ENCODE peak calls at places on chromosomes 5 and 9, in seven cellular contexts. K is endodermal cell; V is mesendoderm; X is CD4-positive, alpha-beta memory T cell; D is IMR-90; W is CD8-positive, alpha-beta T cell; R is tibial artery. F is an unnamed sample.

GRCh38 chr9:135075234-135076142 is 12.0 kb upstream of the OLFM1 start:
- DNase-seq in K (peak; percentile 86), V (peak; percentile 56), X (no peak), D (no peak), W (no peak), R (peak; percentile 59), F (no peak)

GRCh38 chr5:93311825-93312224 is 269.2 kb downstream of the NR2F1-AS1 start:
- DNase-seq in K (no peak), V (no peak), X (no peak), D (no peak), W (no peak), R (no peak), F (no peak)

GRCh38 chr5:5335115-5335514 is 87.4 kb upstream of the ICE1 start:
- DNase-seq in K (no peak), V (no peak), X (no peak), D (no peak), W (no peak), R (no peak), F (no peak)

GRCh38 chr5:154972476-154973080 is 31.7 kb downstream of the MRPL22 start:
- DNase-seq in K (peak; percentile 80), V (peak; percentile 45), X (no peak), D (peak; percentile 53), W (no peak), R (no peak), F (no peak)

GRCh38 chr5:135193213-135194125 is 159.4 kb upstream of the PITX1 start:
- DNase-seq in K (no peak), V (peak; percentile 9), X (no peak), D (peak; percentile 89), W (no peak), R (no peak), F (no peak)

GRCh38 chr5:179733764-179734126 is 1.1 kb downstream of the MAML1 start:
- DNase-seq in K (no peak), V (no peak), X (no peak), D (no peak), W (no peak), R (no peak), F (no peak)

GRCh38 chr9:132857031-132857430 is 21.1 kb downstream of the AK8 start:
- DNase-seq in K (no peak), V (no peak), X (no peak), D (peak; percentile 72), W (no peak), R (peak; percentile 86), F (no peak)

GRCh38 chr5:109961755-109962154 is 272.0 kb downstream of the MAN2A1 start:
- DNase-seq in K (no peak), V (no peak), X (no peak), D (no peak), W (no peak), R (no peak), F (no peak)

GRCh38 chr9:134268308-134268724 is 57.9 kb upstream of the RXRA start:
- DNase-seq in K (no peak), V (no peak), X (no peak), D (peak; percentile 16), W (no peak), R (no peak), F (no peak)

GRCh38 chr5:132853790-132854189 is 12.5 kb downstream of the GDF9 start:
- DNase-seq in K (no peak), V (no peak), X (no peak), D (no peak), W (no peak), R (no peak), F (no peak)

GRCh38 chr5:170095687-170096086 is 10.0 kb upstream of the FOXI1 start:
- DNase-seq in K (no peak), V (no peak), X (no peak), D (no peak), W (no peak), R (no peak), F (no peak)

GRCh38 chr9:128190516-128191405 is 611 bp downstream of the CIZ1 start:
- DNase-seq in K (no peak), V (no peak), X (no peak), D (no peak), W (peak; percentile 27), R (peak; percentile 35), F (peak; percentile 47)

GRCh38 chr5:17185776-17186175 is 31.7 kb upstream of the BASP1 start:
- DNase-seq in K (no peak), V (no peak), X (no peak), D (peak; percentile 98), W (no peak), R (peak; percentile 85), F (no peak)

GRCh38 chr9:131027048-131027871 is 18.3 kb downstream of the LAMC3 start:
- DNase-seq in K (peak; percentile 35), V (no peak), X (no peak), D (no peak), W (no peak), R (no peak), F (no peak)

GRCh38 chr9:130239363-130239695 is 26.2 kb upstream of the HMCN2 start:
- DNase-seq in K (no peak), V (no peak), X (no peak), D (no peak), W (no peak), R (no peak), F (no peak)

GRCh38 chr9:111943746-111944145 is 47.1 kb downstream of the UGCG start:
- DNase-seq in K (no peak), V (no peak), X (no peak), D (no peak), W (no peak), R (no peak), F (no peak)

GRCh38 chr9:111943200-111943599 is 46.6 kb downstream of the UGCG start:
- DNase-seq in K (no peak), V (no peak), X (no peak), D (no peak), W (no peak), R (no peak), F (no peak)

GRCh38 chr9:111944467-111944866 is 47.9 kb downstream of the UGCG start:
- DNase-seq in K (no peak), V (no peak), X (no peak), D (peak; percentile 74), W (no peak), R (no peak), F (no peak)

GRCh38 chr9:111948958-111949357 is 52.3 kb downstream of the UGCG start:
- DNase-seq in K (no peak), V (no peak), X (no peak), D (peak; percentile 65), W (no peak), R (no peak), F (no peak)

GRCh38 chr9:111945216-111945615 is 48.6 kb downstream of the UGCG start:
- DNase-seq in K (no peak), V (no peak), X (no peak), D (peak; percentile 83), W (no peak), R (no peak), F (peak; percentile 48)
- H3K27ac ChIP-seq in K (no peak overlapping the region), V (no peak overlapping the region), X (no peak overlapping the region), D (no peak overlapping the region), W (no peak overlapping the region), R (no peak overlapping the region), F (no peak overlapping the region)

GRCh38 chr5:177335701-177336065 is 15.8 kb downstream of the LMAN2 start:
- DNase-seq in K (no peak), V (no peak), X (no peak), D (no peak), W (no peak), R (no peak), F (no peak)
- H3K27ac ChIP-seq in K (no peak overlapping the region), V (no peak overlapping the region), X (no peak overlapping the region), D (no peak overlapping the region), W (no peak overlapping the region), R (no peak overlapping the region), F (no peak overlapping the region)

GRCh38 chr5:81829242-81829641 is 78.3 kb upstream of the SSBP2 start:
- DNase-seq in K (no peak), V (no peak), X (no peak), D (peak; percentile 42), W (no peak), R (peak; percentile 34), F (no peak)

GRCh38 chr5:81827522-81827921 is 76.6 kb upstream of the SSBP2 start:
- DNase-seq in K (no peak), V (no peak), X (no peak), D (no peak), W (no peak), R (no peak), F (no peak)

GRCh38 chr5:81826128-81826527 is 75.2 kb upstream of the SSBP2 start:
- DNase-seq in K (no peak), V (peak; percentile 42), X (no peak), D (peak; percentile 23), W (no peak), R (no peak), F (no peak)

GRCh38 chr5:81834021-81834660 is 83.2 kb upstream of the SSBP2 start:
- DNase-seq in K (no peak), V (no peak), X (no peak), D (no peak), W (no peak), R (no peak), F (no peak)

GRCh38 chr5:81830602-81831001 is 79.7 kb upstream of the SSBP2 start:
- DNase-seq in K (no peak), V (no peak), X (no peak), D (no peak), W (no peak), R (no peak), F (no peak)
- H3K27ac ChIP-seq in K (no peak overlapping the region), V (no peak overlapping the region), X (no peak overlapping the region), D (no peak overlapping the region), W (no peak overlapping the region), R (no peak overlapping the region), F (no peak overlapping the region)

GRCh38 chr9:125126019-125126746 is 17.1 kb downstream of the SCAI start:
- DNase-seq in K (peak; percentile 48), V (peak; percentile 22), X (peak; percentile 86), D (peak; percentile 100), W (peak; percentile 91), R (peak; percentile 93), F (peak; percentile 86)

GRCh38 chr9:125137200-125137599 is 6.1 kb downstream of the SCAI start:
- DNase-seq in K (no peak), V (no peak), X (no peak), D (peak; percentile 96), W (no peak), R (no peak), F (no peak)

GRCh38 chr9:125133403-125134316 is 9.7 kb downstream of the SCAI start:
- DNase-seq in K (no peak), V (no peak), X (no peak), D (peak; percentile 30), W (no peak), R (no peak), F (no peak)

DNA sequence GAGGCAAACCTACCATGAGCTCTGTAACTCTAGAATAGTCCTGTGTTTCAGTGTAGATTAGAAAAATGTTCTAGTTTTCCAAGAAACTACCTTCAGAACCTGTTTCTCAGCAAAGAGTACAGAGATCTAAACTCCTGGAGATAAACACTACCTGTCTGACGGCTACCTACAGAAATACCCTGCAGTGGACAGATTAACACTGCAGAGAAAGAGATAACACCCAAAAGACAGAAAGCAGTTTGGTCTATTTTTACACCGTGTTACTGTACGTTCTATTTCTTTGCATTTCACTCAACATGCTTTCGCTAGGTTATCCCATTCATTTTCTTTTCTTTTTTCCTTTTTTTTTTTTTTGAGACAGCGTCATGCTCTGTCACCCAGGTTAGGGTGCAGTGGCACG is 11.6 kb downstream of the SCAI start:
- DNase-seq in K (no peak), V (no peak), X (no peak), D (no peak), W (no peak), R (no peak), F (no peak)
- H3K27ac ChIP-seq in K (no peak overlapping the region), V (no peak overlapping the region), X (no peak overlapping the region), D (no peak overlapping the region), W (no peak overlapping the region), R (no peak overlapping the region), F (no peak overlapping the region)